ENCODE peak calls at places on chromosomes 4 and X, in five cellular contexts. One of them, this sample, is unnamed.

GRCh38 chrX:34426334-34426733 is 230.8 kb downstream of the TMEM47 start:
- DNase-seq in fibroblast of mammary gland: no peak
- DNase-seq in endodermal cell: peak
- DNase-seq in CD8-positive, alpha-beta T cell: no peak
- DNase-seq in body of pancreas: no peak
- DNase-seq in this sample: peak

GRCh38 chr4:14520171-14520570 is 482.1 kb upstream of the CPEB2 start:
- DNase-seq in endodermal cell: no peak
- DNase-seq in CD8-positive, alpha-beta T cell: no peak
- DNase-seq in body of pancreas: no peak
- DNase-seq in fibroblast of mammary gland: peak
- DNase-seq in this sample: peak

GRCh38 chrX:1202251-1202650 is 10.2 kb downstream of the CRLF2 start:
- DNase-seq in endodermal cell: peak
- DNase-seq in CD8-positive, alpha-beta T cell: peak
- DNase-seq in body of pancreas: no peak
- DNase-seq in fibroblast of mammary gland: no peak
- DNase-seq in this sample: no peak

GRCh38 chrX:17375631-17376380 is 806 bp downstream of the NHS start:
- DNase-seq in fibroblast of mammary gland: peak
- DNase-seq in endodermal cell: peak
- DNase-seq in body of pancreas: peak
- DNase-seq in CD8-positive, alpha-beta T cell: no peak
- DNase-seq in this sample: peak

GRCh38 chr4:121096629-121097028 is 24.3 kb upstream of the NDNF start:
- DNase-seq in endodermal cell: no peak
- DNase-seq in fibroblast of mammary gland: peak
- DNase-seq in body of pancreas: no peak
- DNase-seq in CD8-positive, alpha-beta T cell: no peak
- DNase-seq in this sample: peak

GRCh38 chr4:160318567-160319220 is 1215.8 kb downstream of the RAPGEF2 start:
- DNase-seq in body of pancreas: no peak
- DNase-seq in endodermal cell: no peak
- DNase-seq in fibroblast of mammary gland: no peak
- DNase-seq in CD8-positive, alpha-beta T cell: no peak
- DNase-seq in this sample: no peak

GRCh38 chr4:70607454-70607853 is 15.4 kb downstream of the AMBN start:
- DNase-seq in body of pancreas: no peak
- DNase-seq in endodermal cell: no peak
- DNase-seq in CD8-positive, alpha-beta T cell: no peak
- DNase-seq in fibroblast of mammary gland: no peak
- DNase-seq in this sample: no peak

GRCh38 chrX:133401539-133401938 is 13.8 kb downstream of the GPC4 start:
- DNase-seq in fibroblast of mammary gland: peak
- DNase-seq in endodermal cell: no peak
- DNase-seq in body of pancreas: no peak
- DNase-seq in CD8-positive, alpha-beta T cell: no peak
- DNase-seq in this sample: no peak

GRCh38 chr4:24736066-24736465 is 59.3 kb upstream of the SOD3 start:
- DNase-seq in body of pancreas: no peak
- DNase-seq in fibroblast of mammary gland: peak
- DNase-seq in endodermal cell: peak
- DNase-seq in CD8-positive, alpha-beta T cell: no peak
- DNase-seq in this sample: peak

GRCh38 chr4:46793036-46793435 is 116.0 kb downstream of the COX7B2 start:
- DNase-seq in body of pancreas: no peak
- DNase-seq in fibroblast of mammary gland: no peak
- DNase-seq in CD8-positive, alpha-beta T cell: no peak
- DNase-seq in endodermal cell: no peak
- DNase-seq in this sample: no peak

GRCh38 chr4:140612356-140612755 is 43.6 kb upstream of the UCP1 start:
- DNase-seq in endodermal cell: no peak
- DNase-seq in body of pancreas: no peak
- DNase-seq in CD8-positive, alpha-beta T cell: no peak
- DNase-seq in fibroblast of mammary gland: no peak
- DNase-seq in this sample: no peak

GRCh38 chrX:149704664-149705063 is 7.2 kb upstream of the MAGEA11 start:
- DNase-seq in fibroblast of mammary gland: no peak
- DNase-seq in endodermal cell: no peak
- DNase-seq in body of pancreas: no peak
- DNase-seq in CD8-positive, alpha-beta T cell: no peak
- DNase-seq in this sample: peak

GRCh38 chr4:152709675-152710438 is 30.1 kb upstream of the TMEM154 start:
- DNase-seq in fibroblast of mammary gland: no peak
- DNase-seq in CD8-positive, alpha-beta T cell: no peak
- DNase-seq in endodermal cell: peak
- DNase-seq in body of pancreas: no peak
- DNase-seq in this sample: peak

GRCh38 chr4:41991916-41992767 is 1.8 kb downstream of the SLC30A9 start:
- DNase-seq in endodermal cell: no peak
- DNase-seq in fibroblast of mammary gland: peak
- DNase-seq in CD8-positive, alpha-beta T cell: no peak
- DNase-seq in body of pancreas: no peak
- DNase-seq in this sample: peak

GRCh38 chr4:117429061-117429460 is 343.7 kb upstream of the TRAM1L1 start:
- DNase-seq in endodermal cell: peak
- DNase-seq in body of pancreas: no peak
- DNase-seq in CD8-positive, alpha-beta T cell: no peak
- DNase-seq in fibroblast of mammary gland: no peak
- DNase-seq in this sample: no peak

GRCh38 chr4:169080970-169081369 is 70.9 kb upstream of the CBR4 start:
- DNase-seq in endodermal cell: no peak
- DNase-seq in CD8-positive, alpha-beta T cell: no peak
- DNase-seq in fibroblast of mammary gland: peak
- DNase-seq in body of pancreas: no peak
- DNase-seq in this sample: no peak

GRCh38 chrX:108484251-108484650 is 44.6 kb downstream of the COL4A5 start:
- DNase-seq in CD8-positive, alpha-beta T cell: no peak
- DNase-seq in body of pancreas: no peak
- DNase-seq in endodermal cell: no peak
- DNase-seq in fibroblast of mammary gland: no peak
- DNase-seq in this sample: peak
- H3K4me3 ChIP-seq in CD8-positive, alpha-beta T cell: no peak
- H3K4me3 ChIP-seq in body of pancreas: no peak
- H3K4me3 ChIP-seq in endodermal cell: no peak
- H3K4me3 ChIP-seq in fibroblast of mammary gland: no peak
- H3K4me3 ChIP-seq in this sample: no peak

GRCh38 chr4:63583561-63583960 is 825.7 kb downstream of the TECRL start:
- DNase-seq in endodermal cell: no peak
- DNase-seq in fibroblast of mammary gland: no peak
- DNase-seq in body of pancreas: no peak
- DNase-seq in CD8-positive, alpha-beta T cell: no peak
- DNase-seq in this sample: no peak
- TF ChIP-seq CTCF in endodermal cell: no peak
- TF ChIP-seq CTCF in fibroblast of mammary gland: no peak
- TF ChIP-seq CTCF in body of pancreas: no peak
- TF ChIP-seq CTCF in CD8-positive, alpha-beta T cell: no peak
- TF ChIP-seq CTCF in this sample: no peak

GRCh38 chr4:6852582-6852981 is 57.0 kb upstream of the TBC1D14 start:
- DNase-seq in body of pancreas: no peak
- DNase-seq in endodermal cell: no peak
- DNase-seq in fibroblast of mammary gland: no peak
- DNase-seq in CD8-positive, alpha-beta T cell: no peak
- DNase-seq in this sample: no peak

GRCh38 chr4:6848717-6849305 is 60.8 kb upstream of the TBC1D14 start:
- DNase-seq in body of pancreas: no peak
- DNase-seq in endodermal cell: no peak
- DNase-seq in fibroblast of mammary gland: no peak
- DNase-seq in CD8-positive, alpha-beta T cell: no peak
- DNase-seq in this sample: no peak

GRCh38 chr4:6854098-6854744 is 55.4 kb upstream of the TBC1D14 start:
- DNase-seq in CD8-positive, alpha-beta T cell: no peak
- DNase-seq in body of pancreas: no peak
- DNase-seq in fibroblast of mammary gland: no peak
- DNase-seq in endodermal cell: no peak
- DNase-seq in this sample: no peak

GRCh38 chr4:6851962-6852361 is 57.7 kb upstream of the TBC1D14 start:
- DNase-seq in endodermal cell: no peak
- DNase-seq in body of pancreas: no peak
- DNase-seq in CD8-positive, alpha-beta T cell: no peak
- DNase-seq in fibroblast of mammary gland: no peak
- DNase-seq in this sample: no peak

DNA sequence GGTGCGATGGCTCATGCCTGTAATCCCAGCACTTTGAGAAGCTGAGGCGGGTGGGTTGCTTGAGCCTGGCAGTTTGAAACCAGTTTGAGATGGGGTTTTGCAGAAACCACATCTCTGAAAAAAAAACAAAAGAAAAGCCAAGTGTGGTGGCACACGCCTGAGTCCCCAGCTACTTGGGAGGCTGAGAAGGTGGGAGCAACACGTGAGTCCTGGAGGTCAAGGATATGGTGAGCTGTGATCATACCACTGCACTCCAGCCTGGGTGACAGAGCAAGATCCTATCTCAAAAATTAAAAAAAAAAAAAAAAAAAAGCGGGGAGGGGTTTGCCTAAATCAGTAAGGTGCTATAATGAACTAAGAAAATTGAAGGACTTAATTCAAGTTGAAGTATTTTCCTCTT is 58.2 kb upstream of the TBC1D14 start:
- DNase-seq in endodermal cell: no peak
- DNase-seq in CD8-positive, alpha-beta T cell: no peak
- DNase-seq in fibroblast of mammary gland: no peak
- DNase-seq in body of pancreas: no peak
- DNase-seq in this sample: no peak
- H3K4me3 ChIP-seq in endodermal cell: no peak
- H3K4me3 ChIP-seq in CD8-positive, alpha-beta T cell: no peak
- H3K4me3 ChIP-seq in fibroblast of mammary gland: no peak
- H3K4me3 ChIP-seq in body of pancreas: no peak
- H3K4me3 ChIP-seq in this sample: no peak

GRCh38 chr4:15964159-15964558 is 1.2 kb upstream of the FGFBP2 start:
- DNase-seq in endodermal cell: peak
- DNase-seq in CD8-positive, alpha-beta T cell: no peak
- DNase-seq in body of pancreas: no peak
- DNase-seq in fibroblast of mammary gland: no peak
- DNase-seq in this sample: no peak
- TF ChIP-seq CTCF in endodermal cell: peak
- TF ChIP-seq CTCF in CD8-positive, alpha-beta T cell: no peak
- TF ChIP-seq CTCF in body of pancreas: peak
- TF ChIP-seq CTCF in fibroblast of mammary gland: peak
- TF ChIP-seq CTCF in this sample: peak

DNA sequence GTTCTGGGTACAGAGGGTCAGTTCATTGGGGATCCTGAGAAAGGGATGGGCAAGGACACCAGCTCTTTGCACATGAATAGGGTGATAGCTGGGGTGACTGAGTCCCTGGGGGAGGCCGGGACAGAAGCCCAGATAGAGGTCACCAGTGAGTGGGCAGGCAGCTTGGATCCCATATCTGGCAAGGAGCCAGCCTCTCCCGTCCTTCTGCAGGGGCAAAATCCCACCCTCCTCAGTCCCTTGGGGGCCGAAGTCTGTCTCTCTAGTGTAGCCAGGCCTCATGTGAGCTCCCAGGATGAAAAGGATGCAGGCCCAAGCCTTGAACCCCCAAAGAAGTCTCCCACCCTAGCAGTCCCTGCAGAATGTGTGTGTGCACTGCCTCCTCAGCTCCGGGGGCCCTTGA is 16.9 kb upstream of the GAGE10 start:
- DNase-seq in fibroblast of mammary gland: no peak
- DNase-seq in body of pancreas: no peak
- DNase-seq in endodermal cell: no peak
- DNase-seq in CD8-positive, alpha-beta T cell: no peak
- DNase-seq in this sample: no peak
- H3K4me3 ChIP-seq in fibroblast of mammary gland: no peak
- H3K4me3 ChIP-seq in body of pancreas: no peak
- H3K4me3 ChIP-seq in endodermal cell: no peak
- H3K4me3 ChIP-seq in CD8-positive, alpha-beta T cell: no peak
- H3K4me3 ChIP-seq in this sample: no peak